ENCODE peak calls at places on chromosomes 13 and 19, in five cellular contexts. T, M, C, J and S are unnamed samples. For H3K4me1 and H3K79me2, the result is how much of the 10 kb centered on the place peaks cover.

GRCh38 chr13:42984691-42985090 is 7.3 kb downstream of the EPSTI1 start:
- DNase-seq in T (no peak), M (no peak), C (no peak), J (no peak), S (no peak)

GRCh38 chr13:48624016-48624415 is 29.7 kb upstream of the CYSLTR2 start:
- DNase-seq in T (no peak), M (no peak), C (no peak), J (no peak), S (no peak)

GRCh38 chr19:6464070-6464873 is at the start of gene CRB3:
- DNase-seq in T (peak), M (no peak), C (peak), J (peak), S (peak)

GRCh38 chr13:113907637-113908617 is 44.1 kb upstream of the GAS6 start:
- DNase-seq in T (peak), M (peak), C (no peak), J (no peak), S (peak)

GRCh38 chr19:48470281-48470680 is 1.1 kb downstream of the CYTH2 start:
- DNase-seq in T (no peak), M (no peak), C (peak), J (peak), S (no peak)

GRCh38 chr13:26816876-26817275 is 56.3 kb upstream of the GPR12 start:
- DNase-seq in T (no peak), M (no peak), C (no peak), J (no peak), S (no peak)

GRCh38 chr13:95603887-95604533 is 40.5 kb downstream of the DZIP1 start:
- DNase-seq in T (no peak), M (peak), C (peak), J (no peak), S (peak)

GRCh38 chr13:99075268-99076191 is 97.7 kb upstream of the DOCK9 start:
- DNase-seq in T (no peak), M (no peak), C (no peak), J (no peak), S (no peak)

GRCh38 chr19:46718934-46719551 is 2.1 kb upstream of the PRKD2 start:
- DNase-seq in T (no peak), M (no peak), C (peak), J (no peak), S (no peak)
- H3K4me2 ChIP-seq in T (no peak), M (no peak), C (no peak), J (no peak), S (no peak)

GRCh38 chr13:100395698-100396373 is 192.8 kb downstream of the GGACT start:
- DNase-seq in T (no peak), M (no peak), C (no peak), J (no peak), S (no peak)
- H3K4me1 ChIP-seq in T (under half), M (under half), C (under half), J (under half), S (under half)

GRCh38 chr19:1251233-1251502 is 2.8 kb downstream of the MIDN start:
- DNase-seq in T (peak), M (peak), C (peak), J (no peak), S (peak)

GRCh38 chr19:1251503-1252220 is 3.3 kb downstream of the MIDN start:
- DNase-seq in T (peak), M (no peak), C (no peak), J (no peak), S (no peak)

GRCh38 chr19:1249298-1249989 is 1.1 kb downstream of the MIDN start:
- DNase-seq in T (peak), M (peak), C (peak), J (peak), S (peak)

GRCh38 chr19:1249990-1250298 is 1.6 kb downstream of the MIDN start:
- DNase-seq in T (no peak), M (no peak), C (no peak), J (no peak), S (no peak)

DNA sequence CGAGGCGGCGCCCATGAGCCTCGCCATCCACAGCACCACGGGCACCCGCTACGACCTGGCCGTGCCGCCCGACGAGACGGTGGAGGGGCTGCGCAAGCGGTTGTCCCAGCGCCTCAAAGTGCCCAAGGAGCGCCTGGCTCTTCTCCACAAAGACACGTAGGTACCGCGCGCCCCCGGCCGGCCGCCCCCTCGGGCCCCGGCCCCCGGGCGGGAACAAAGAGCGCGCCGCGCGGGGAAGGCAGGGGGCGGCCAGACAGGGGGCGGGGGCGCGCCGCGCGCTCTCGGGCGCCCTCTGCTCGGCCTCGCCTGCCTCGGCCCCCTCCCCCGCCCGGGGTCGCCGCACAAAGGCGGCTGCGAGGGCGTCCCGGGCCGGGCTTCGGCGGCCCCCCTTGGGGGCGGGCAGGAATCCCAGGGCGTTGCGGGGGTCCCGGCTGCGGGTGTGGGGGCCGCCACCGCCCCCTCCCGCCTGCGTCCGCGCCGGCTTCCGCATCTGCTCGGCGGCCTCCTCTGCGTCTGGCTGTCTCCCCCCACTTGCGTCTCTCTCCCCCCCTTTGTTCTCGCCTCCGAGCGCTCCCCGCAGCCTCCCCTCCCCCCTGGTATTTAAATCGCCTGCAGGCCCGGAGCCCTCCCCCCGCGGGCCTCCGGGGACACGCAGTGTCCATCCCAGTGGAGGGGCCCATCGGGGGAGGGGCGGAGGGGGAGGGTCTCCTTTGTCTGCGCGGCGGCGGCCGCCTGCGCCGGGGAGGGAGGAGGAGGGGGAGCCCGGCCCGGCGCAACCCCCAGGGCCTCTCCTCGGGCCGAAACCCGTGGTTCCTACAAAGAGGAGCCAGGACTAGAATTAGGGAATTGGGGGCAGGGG is 2.2 kb downstream of the MIDN start:
- DNase-seq in T (no peak), M (peak), C (peak), J (no peak), S (no peak)
- H3K79me2 ChIP-seq in T (under half), M (half or more), C (half or more), J (under half), S (half or more)

DNA sequence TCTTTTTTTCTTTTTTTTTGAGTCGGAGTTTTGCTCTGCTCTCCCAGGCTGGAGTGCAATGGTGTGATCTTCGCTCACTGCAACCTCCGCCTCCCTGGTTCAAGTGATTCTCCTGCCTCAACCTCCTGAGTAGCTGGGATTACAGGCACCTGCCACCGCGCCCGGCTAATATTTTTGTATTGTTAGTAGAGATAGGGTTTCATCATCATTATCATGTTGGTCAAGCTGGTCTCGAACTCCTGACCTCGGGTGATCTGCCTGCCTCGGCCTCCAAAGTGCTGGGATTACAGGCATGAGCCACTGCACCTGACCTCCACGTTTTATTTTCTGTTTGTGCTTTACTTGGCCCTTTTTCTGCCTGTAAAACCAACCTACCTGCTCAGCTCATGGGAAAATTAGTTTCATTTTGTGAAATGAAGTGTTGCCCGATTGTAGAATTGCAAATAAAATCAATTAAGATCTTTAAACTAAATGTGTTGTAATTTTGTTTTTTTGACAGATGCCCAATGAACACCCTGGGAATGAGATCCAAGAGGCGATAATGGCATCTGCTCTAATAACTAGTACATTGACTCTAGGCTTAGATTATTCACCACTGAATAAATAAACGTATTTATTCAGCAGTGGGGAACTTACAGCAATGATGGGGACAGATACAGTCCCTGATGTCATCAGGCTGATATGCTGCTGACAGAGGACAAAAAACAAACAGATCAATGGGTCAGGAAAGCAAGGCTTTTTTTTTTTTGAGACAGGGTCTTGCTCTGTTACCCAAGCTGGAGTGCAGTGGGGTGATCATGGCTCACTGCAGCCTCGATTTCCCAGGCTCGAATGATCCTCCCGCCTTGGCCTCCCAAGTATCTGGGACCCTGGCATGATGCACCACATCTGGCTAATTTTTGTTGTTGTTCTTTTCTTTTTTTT is 2.2 kb upstream of the RAB11B start:
- DNase-seq in T (no peak), M (no peak), C (no peak), J (no peak), S (no peak)
- H3K4me2 ChIP-seq in T (no peak), M (no peak), C (no peak), J (no peak), S (no peak)

GRCh38 chr19:1261512-1261862 is 7.6 kb upstream of the CIRBP start:
- DNase-seq in T (no peak), M (no peak), C (no peak), J (no peak), S (no peak)
- H3K4me1 ChIP-seq in T (under half), M (half or more), C (half or more), J (under half), S (half or more)

GRCh38 chr19:4930664-4931063 is 21.4 kb downstream of the UHRF1 start:
- DNase-seq in T (no peak), M (no peak), C (peak), J (no peak), S (no peak)
- H3K79me2 ChIP-seq in T (under half), M (half or more), C (half or more), J (under half), S (half or more)

GRCh38 chr19:42108527-42109389 is 23.5 kb downstream of the POU2F2 start:
- DNase-seq in T (peak), M (peak), C (peak), J (peak), S (peak)
- H3K4me2 ChIP-seq in T (no peak), M (no peak), C (no peak), J (no peak), S (no peak)

GRCh38 chr13:44844786-44845185 is 144.5 kb downstream of the NUFIP1 start:
- DNase-seq in T (no peak), M (no peak), C (no peak), J (no peak), S (peak)

GRCh38 chr13:44848956-44849748 is 140.1 kb downstream of the NUFIP1 start:
- DNase-seq in T (no peak), M (no peak), C (no peak), J (no peak), S (no peak)

GRCh38 chr13:44842158-44842557 is 147.1 kb downstream of the NUFIP1 start:
- DNase-seq in T (no peak), M (peak), C (peak), J (no peak), S (no peak)

GRCh38 chr13:44840131-44840530 is 149.1 kb downstream of the NUFIP1 start:
- DNase-seq in T (no peak), M (no peak), C (no peak), J (no peak), S (no peak)

DNA sequence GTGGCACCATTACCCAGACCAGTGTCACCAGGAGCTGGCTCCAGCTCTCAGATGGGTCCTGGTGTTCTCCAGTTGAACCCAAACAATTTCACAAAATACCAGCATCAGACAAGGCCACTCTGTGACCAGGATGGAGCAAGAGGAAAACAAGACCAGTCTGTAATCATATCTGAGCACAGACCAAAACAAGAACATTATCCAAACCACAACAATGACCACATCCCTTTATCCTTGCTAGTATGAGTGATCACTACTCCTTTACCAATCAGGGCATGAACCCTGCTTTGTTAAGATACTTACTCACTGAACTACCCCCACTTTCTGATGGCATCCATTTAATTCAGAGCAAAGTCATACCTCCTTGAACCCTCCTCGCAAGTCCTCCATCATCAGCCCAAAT is 145.9 kb downstream of the NUFIP1 start:
- DNase-seq in T (no peak), M (no peak), C (peak), J (no peak), S (peak)
- H3K4me1 ChIP-seq in T (under half), M (under half), C (under half), J (under half), S (under half)